ENCODE peak calls at places on chromosomes 6 and 20, in eight cellular contexts. P is upper lobe of right lung, Y is spleen, B is left lung, H is Panc1, O is left ventricle myocardium inferior, A is hepatocyte, M is A549. R is an unnamed sample.
A peak's percentile ranks its signal among the peaks of the same experiment; 100 is the strongest.

GRCh38 chr20:46622125-46622524 is 29.1 kb downstream of the SLC13A3 start:
- DNase-seq in O (no peak), A (no peak), B (no peak), P (no peak), H (no peak), Y (no peak), M (no peak), R (no peak)

GRCh38 chr6:34914358-34914757 is 25.3 kb downstream of the ANKS1A start:
- DNase-seq in O (no peak), M (no peak), B (no peak), A (no peak), H (no peak), P (no peak), Y (no peak), R (no peak)

GRCh38 chr6:158279615-158280014 is 32.6 kb upstream of the TULP4 start:
- DNase-seq in Y (no peak), P (no peak), H (no peak), M (no peak), A (no peak), O (peak; percentile 20), B (no peak), R (no peak)

GRCh38 chr20:48702388-48703041 is 125.3 kb downstream of the PREX1 start:
- DNase-seq in Y (peak; percentile 54), M (no peak), P (peak; percentile 48), O (no peak), A (no peak), H (no peak), B (no peak), R (no peak)

GRCh38 chr6:44304282-44305199 is 8.6 kb downstream of the AARS2 start:
- DNase-seq in H (no peak), B (no peak), P (no peak), Y (peak; percentile 83), O (peak; percentile 24), A (peak; percentile 38), M (peak; percentile 42), R (no peak)

GRCh38 chr6:155959898-155960297 is 504.3 kb upstream of the NOX3 start:
- DNase-seq in O (no peak), M (no peak), A (peak; percentile 47), B (no peak), H (no peak), Y (no peak), P (no peak), R (no peak)

GRCh38 chr20:60352017-60352416 is 393.8 kb downstream of the CDH26 start:
- DNase-seq in A (no peak), B (no peak), M (no peak), H (no peak), O (no peak), P (no peak), Y (no peak), R (no peak)

GRCh38 chr6:170423814-170424633 is 117.5 kb downstream of the FAM120B start:
- DNase-seq in A (no peak), B (peak; percentile 51), M (no peak), P (no peak), Y (no peak), O (no peak), H (no peak), R (no peak)

GRCh38 chr6:161079566-161080262 is 88.1 kb downstream of the MAP3K4 start:
- DNase-seq in H (no peak), A (no peak), P (no peak), M (no peak), Y (no peak), B (no peak), O (no peak), R (peak; percentile 62)

GRCh38 chr6:31558318-31558625 is 10.9 kb downstream of the NFKBIL1 start:
- DNase-seq in A (no peak), O (no peak), B (no peak), P (no peak), M (no peak), H (no peak), Y (no peak), R (no peak)

GRCh38 chr6:108187519-108187918 is 21.7 kb downstream of the NR2E1 start:
- DNase-seq in B (no peak), M (no peak), P (no peak), O (no peak), A (no peak), H (no peak), Y (no peak), R (no peak)

GRCh38 chr20:63968136-63968927 is 1.4 kb downstream of the ZNF512B start:
- DNase-seq in H (no peak), Y (peak; percentile 77), P (no peak), B (peak; percentile 58), A (no peak), M (no peak), O (peak; percentile 12), R (no peak)

GRCh38 chr6:120608826-120609225 is 725.5 kb downstream of the TBC1D32 start:
- DNase-seq in B (no peak), Y (no peak), M (no peak), P (no peak), H (no peak), A (no peak), O (no peak), R (peak; percentile 20)

GRCh38 chr6:148999921-149000589 is 253.2 kb downstream of the UST start:
- DNase-seq in B (no peak), O (peak; percentile 75), H (no peak), M (peak; percentile 29), A (no peak), P (no peak), Y (no peak), R (peak; percentile 49)

GRCh38 chr6:121142093-121142492 is 192.2 kb downstream of the TBC1D32 start:
- DNase-seq in O (no peak), Y (no peak), P (no peak), H (no peak), M (peak; percentile 22), B (no peak), A (no peak), R (no peak)

GRCh38 chr20:33739493-33739892 is 7.7 kb downstream of the ZNF341 start:
- DNase-seq in A (no peak), P (no peak), Y (no peak), M (no peak), O (no peak), H (no peak), B (no peak), R (no peak)

DNA sequence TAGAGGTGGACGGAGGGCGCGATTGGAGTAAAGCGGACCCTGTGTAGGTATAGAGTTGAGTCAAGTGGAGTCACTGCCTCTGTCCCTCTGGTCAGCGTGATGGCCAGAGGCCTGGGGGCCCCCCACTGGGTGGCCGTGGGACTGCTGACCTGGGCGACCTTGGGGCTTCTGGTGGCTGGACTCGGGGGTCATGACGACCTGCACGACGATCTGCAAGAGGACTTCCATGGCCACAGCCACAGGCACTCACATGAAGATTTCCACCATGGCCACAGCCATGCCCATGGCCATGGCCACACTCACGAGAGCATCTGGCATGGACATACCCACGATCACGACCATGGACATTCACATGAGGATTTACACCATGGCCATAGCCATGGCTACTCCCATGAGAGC is 479 bp downstream of the SLC39A7 start:
- DNase-seq in O (no peak), Y (peak; percentile 89), H (no peak), B (no peak), M (no peak), A (no peak), P (no peak), R (no peak)
- H3K4me1 ChIP-seq in O (peaks cover 88% of the 10 kb centered on the region), Y (peaks cover 70% of the 10 kb centered on the region), H (peaks cover 44% of the 10 kb centered on the region), B (peaks cover 72% of the 10 kb centered on the region), M (peaks cover 38% of the 10 kb centered on the region), A (peaks cover 28% of the 10 kb centered on the region), P (peaks cover 54% of the 10 kb centered on the region), R (peaks cover 11% of the 10 kb centered on the region)

DNA sequence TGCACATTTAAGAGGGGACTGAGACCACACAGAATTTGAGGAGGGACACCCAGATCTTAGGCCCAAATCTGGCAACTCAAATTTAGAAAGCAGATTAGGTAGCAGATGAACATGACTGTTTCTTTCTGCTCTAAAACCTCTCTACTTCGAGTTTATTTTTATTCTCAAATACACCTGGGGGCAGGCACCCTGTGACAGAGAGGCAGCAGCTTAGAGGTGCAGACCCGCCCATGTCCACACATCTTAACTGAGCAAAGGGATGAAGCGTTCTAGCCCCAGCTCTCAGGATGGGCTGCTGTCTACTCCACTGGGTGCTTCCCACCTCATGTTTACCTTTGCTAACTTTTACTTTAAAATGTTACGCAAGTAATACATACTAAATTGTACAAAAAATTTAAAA is 125.0 kb downstream of the SLC23A2 start:
- DNase-seq in M (no peak), O (no peak), H (no peak), P (no peak), A (no peak), B (no peak), Y (peak; percentile 22), R (no peak)
- H3K27ac ChIP-seq in M (no peak overlapping the region), O (no peak overlapping the region), H (no peak overlapping the region), P (no peak overlapping the region), A (no peak overlapping the region), B (no peak overlapping the region), Y (no peak overlapping the region), R (no peak overlapping the region)

GRCh38 chr20:4026093-4026601 is 10.8 kb upstream of the RNF24 start:
- DNase-seq in A (peak; percentile 53), H (no peak), M (no peak), Y (no peak), P (no peak), O (no peak), B (no peak), R (peak; percentile 72)
- TF ChIP-seq CTCF in A (peak; percentile 33), H (peak; percentile 27), M (no peak), Y (peak; percentile 19), P (peak; percentile 25), O (peak; percentile 55), B (peak; percentile 12), R (peak; percentile 57)

GRCh38 chr6:36242161-36242560 is 27.7 kb upstream of the PNPLA1 start:
- DNase-seq in P (no peak), M (no peak), Y (no peak), H (no peak), O (no peak), B (no peak), A (no peak), R (no peak)

GRCh38 chr6:36243562-36244212 is 26.2 kb upstream of the PNPLA1 start:
- DNase-seq in B (no peak), M (no peak), P (no peak), O (no peak), Y (no peak), A (no peak), H (no peak), R (no peak)

GRCh38 chr6:36246511-36247268 is 23.2 kb upstream of the PNPLA1 start:
- DNase-seq in A (no peak), B (peak; percentile 58), Y (no peak), H (no peak), M (no peak), P (no peak), O (no peak), R (peak; percentile 36)

GRCh38 chr6:36245572-36246031 is 24.3 kb upstream of the PNPLA1 start:
- DNase-seq in H (no peak), B (peak; percentile 62), P (no peak), A (peak; percentile 32), M (no peak), O (no peak), Y (no peak), R (no peak)

DNA sequence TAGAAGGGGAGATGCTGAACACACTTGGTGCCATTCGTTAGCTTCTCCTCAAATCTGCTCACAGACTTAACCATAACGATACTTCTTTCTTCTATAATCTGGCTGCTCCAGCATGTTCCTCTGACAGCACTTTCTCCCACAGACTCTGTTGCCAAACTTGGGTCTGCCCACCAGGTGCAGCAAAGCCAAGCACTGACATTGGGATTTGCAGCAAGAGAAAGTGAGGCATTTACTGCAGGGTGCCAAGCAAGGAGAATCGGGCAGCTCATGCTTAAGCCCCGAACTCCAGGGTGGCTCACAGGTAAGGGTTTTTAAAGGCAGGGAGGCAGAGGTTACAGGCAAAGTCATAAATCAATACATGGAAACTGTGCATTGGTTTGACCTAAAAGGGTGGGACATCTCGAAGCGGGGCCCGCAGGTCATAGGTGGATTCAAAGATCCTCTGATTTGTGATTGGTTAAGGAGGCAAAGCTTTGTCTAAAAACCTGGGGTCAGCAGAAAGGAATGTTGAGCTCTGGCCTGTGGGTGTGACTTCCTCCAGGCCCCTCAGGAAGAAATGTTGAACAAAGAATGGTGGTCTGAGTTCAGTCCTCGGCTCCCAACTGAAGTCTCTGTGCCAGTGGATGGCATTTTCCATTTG is 25.1 kb upstream of the PNPLA1 start:
- DNase-seq in O (no peak), H (no peak), Y (no peak), B (no peak), M (no peak), A (no peak), P (no peak), R (no peak)
- H3K4me1 ChIP-seq in O (no peaks in the 10 kb centered on the region), H (no peaks in the 10 kb centered on the region), Y (peaks cover 24% of the 10 kb centered on the region), B (peaks cover 34% of the 10 kb centered on the region), M (no peaks in the 10 kb centered on the region), A (peaks cover 9% of the 10 kb centered on the region), P (peaks cover 8% of the 10 kb centered on the region), R (peaks cover 16% of the 10 kb centered on the region)

R was measured in foreskin keratinocyte.